ENCODE peak calls at places on chromosomes 4 and X, in four cellular contexts. P, F, Y and V are unnamed samples. For H3K9me3, the result is how much of the 10 kb centered on the place peaks cover.

GRCh38 chrX:12138366-12139313 is at the start of gene FRMPD4:
- DNase-seq in P (peak), F (peak), Y (no peak), V (no peak)

GRCh38 chr4:129515356-129515755 is 419.4 kb downstream of the C4orf33 start:
- DNase-seq in P (no peak), F (no peak), Y (no peak), V (no peak)

GRCh38 chr4:84814100-84814750 is 152.3 kb downstream of the WDFY3 start:
- DNase-seq in P (peak), F (no peak), Y (no peak), V (no peak)

GRCh38 chrX:125505207-125505606 is 185.5 kb downstream of the TEX13C start:
- DNase-seq in P (no peak), F (no peak), Y (no peak), V (no peak)

GRCh38 chr4:71338846-71339593 is at the start of gene SLC4A4:
- DNase-seq in P (peak), F (no peak), Y (peak), V (no peak)

GRCh38 chrX:130028196-130028595 is 45.8 kb downstream of the BCORL1 start:
- DNase-seq in P (peak), F (peak), Y (peak), V (peak)

GRCh38 chrX:46628406-46629371 is 55.1 kb downstream of the CHST7 start:
- DNase-seq in P (peak), F (no peak), Y (no peak), V (no peak)

GRCh38 chrX:72023071-72023470 is 108.6 kb downstream of the RTL5 start:
- DNase-seq in P (no peak), F (no peak), Y (no peak), V (no peak)

GRCh38 chrX:130118396-130118795 is 8.1 kb upstream of the ELF4 start:
- DNase-seq in P (peak), F (no peak), Y (no peak), V (no peak)

GRCh38 chr4:139819082-139819481 is 153.5 kb downstream of the MGST2 start:
- DNase-seq in P (no peak), F (no peak), Y (no peak), V (no peak)

GRCh38 chr4:74793757-74794340 is 474 bp downstream of the BTC start:
- DNase-seq in P (peak), F (peak), Y (peak), V (no peak)

GRCh38 chrX:9770319-9770718 is 4.7 kb upstream of the GPR143 start:
- DNase-seq in P (no peak), F (peak), Y (no peak), V (no peak)

GRCh38 chrX:119735467-119735866 is 22.9 kb upstream of the SOWAHD start:
- DNase-seq in P (no peak), F (no peak), Y (no peak), V (no peak)

GRCh38 chr4:64584981-64585557 is 175.8 kb upstream of the TECRL start:
- DNase-seq in P (peak), F (peak), Y (peak), V (no peak)

GRCh38 chrX:150610446-150610845 is 42.0 kb downstream of the MTM1 start:
- DNase-seq in P (no peak), F (no peak), Y (no peak), V (no peak)

GRCh38 chr4:167956676-167957075 is 135.7 kb upstream of the ANXA10 start:
- DNase-seq in P (peak), F (no peak), Y (no peak), V (no peak)

GRCh38 chr4:124499266-124499665 is 213.3 kb downstream of the ANKRD50 start:
- DNase-seq in P (no peak), F (no peak), Y (no peak), V (no peak)

GRCh38 chr4:148998719-148999118 is 556.5 kb upstream of the NR3C2 start:
- DNase-seq in P (peak), F (peak), Y (no peak), V (no peak)

GRCh38 chrX:87299563-87300160 is 217.9 kb upstream of the KLHL4 start:
- DNase-seq in P (peak), F (no peak), Y (peak), V (no peak)

GRCh38 chrX:13540602-13541001 is 28.8 kb upstream of the EGFL6 start:
- DNase-seq in P (peak), F (no peak), Y (no peak), V (no peak)

GRCh38 chrX:72430405-72430968 is 124.8 kb upstream of the CITED1 start:
- DNase-seq in P (no peak), F (no peak), Y (no peak), V (no peak)

GRCh38 chr4:62455871-62456270 is 1255.7 kb downstream of the ADGRL3 start:
- DNase-seq in P (no peak), F (no peak), Y (no peak), V (no peak)

GRCh38 chr4:42436950-42437349 is 39.7 kb downstream of the SHISA3 start:
- DNase-seq in P (no peak), F (no peak), Y (no peak), V (no peak)

GRCh38 chr4:31370866-31371465 is 650.8 kb downstream of the PCDH7 start:
- DNase-seq in P (peak), F (no peak), Y (peak), V (no peak)

GRCh38 chr4:16627999-16628398 is 270.4 kb downstream of the LDB2 start:
- DNase-seq in P (peak), F (no peak), Y (no peak), V (no peak)

GRCh38 chr4:25875281-25875745 is 12.5 kb upstream of the SEL1L3 start:
- DNase-seq in P (no peak), F (no peak), Y (no peak), V (no peak)

GRCh38 chr4:138088449-138089208 is 153.5 kb downstream of the SLC7A11 start:
- DNase-seq in P (no peak), F (no peak), Y (no peak), V (no peak)

GRCh38 chrX:119391279-119391678 is 7.9 kb upstream of the SLC25A43 start:
- DNase-seq in P (peak), F (no peak), Y (peak), V (no peak)

GRCh38 chr4:14308229-14308651 is 680.7 kb upstream of the BOD1L1 start:
- DNase-seq in P (no peak), F (no peak), Y (no peak), V (no peak)

GRCh38 chr4:14317351-14317750 is 684.9 kb upstream of the CPEB2 start:
- DNase-seq in P (no peak), F (no peak), Y (no peak), V (no peak)

GRCh38 chr4:14315129-14315528 is 687.2 kb upstream of the CPEB2 start:
- DNase-seq in P (no peak), F (no peak), Y (no peak), V (no peak)

GRCh38 chr4:14309429-14309828 is 681.9 kb upstream of the BOD1L1 start:
- DNase-seq in P (no peak), F (no peak), Y (no peak), V (no peak)

GRCh38 chr4:14313757-14314156 is 686.2 kb upstream of the BOD1L1 start:
- DNase-seq in P (no peak), F (no peak), Y (no peak), V (no peak)
- H3K9me3 ChIP-seq in P (under half), F (under half), Y (under half), V (under half)

DNA sequence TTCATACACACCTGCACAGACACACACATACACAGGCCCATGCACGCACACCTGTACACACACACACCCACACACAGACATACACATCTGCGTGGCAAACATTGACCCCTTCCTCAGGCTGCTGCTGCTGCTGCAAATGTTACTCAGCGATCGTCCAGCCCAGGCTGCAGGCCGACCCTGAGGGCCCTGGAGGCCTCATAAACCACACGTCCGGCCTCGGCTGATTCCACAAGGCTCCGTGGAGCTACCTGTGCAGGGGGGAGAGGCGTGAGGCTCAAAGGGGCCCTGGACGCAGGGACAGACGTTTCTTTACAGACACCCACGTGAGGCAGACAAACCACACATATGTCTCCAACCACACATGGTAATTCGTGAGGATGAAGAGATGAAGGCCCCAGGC is 53.9 kb upstream of the PPP2R3B start:
- DNase-seq in P (no peak), F (no peak), Y (no peak), V (no peak)
- H3K9me3 ChIP-seq in P (under half), F (under half), Y (under half), V (under half)

GRCh38 chrX:101362116-101362515 is 13.6 kb upstream of the TIMM8A start:
- DNase-seq in P (no peak), F (no peak), Y (no peak), V (no peak)
- H3K9me3 ChIP-seq in P (under half), F (under half), Y (under half), V (under half)

GRCh38 chr4:14695411-14695810 is 306.9 kb upstream of the CPEB2 start:
- DNase-seq in P (no peak), F (no peak), Y (no peak), V (no peak)
- H3K9me3 ChIP-seq in P (under half), F (under half), Y (under half), V (under half)

GRCh38 chrX:67614414-67614813 is 70.6 kb downstream of the AR start:
- DNase-seq in P (peak), F (no peak), Y (no peak), V (no peak)
- H3K9me3 ChIP-seq in P (under half), F (under half), Y (under half), V (under half)

GRCh38 chrX:67338262-67338661 is 205.6 kb upstream of the AR start:
- DNase-seq in P (no peak), F (no peak), Y (no peak), V (no peak)

GRCh38 chrX:67328496-67328895 is 215.3 kb upstream of the AR start:
- DNase-seq in P (no peak), F (no peak), Y (no peak), V (no peak)

GRCh38 chrX:67334323-67334722 is 209.5 kb upstream of the AR start:
- DNase-seq in P (no peak), F (no peak), Y (no peak), V (no peak)
- H3K9me3 ChIP-seq in P (under half), F (under half), Y (under half), V (under half)

DNA sequence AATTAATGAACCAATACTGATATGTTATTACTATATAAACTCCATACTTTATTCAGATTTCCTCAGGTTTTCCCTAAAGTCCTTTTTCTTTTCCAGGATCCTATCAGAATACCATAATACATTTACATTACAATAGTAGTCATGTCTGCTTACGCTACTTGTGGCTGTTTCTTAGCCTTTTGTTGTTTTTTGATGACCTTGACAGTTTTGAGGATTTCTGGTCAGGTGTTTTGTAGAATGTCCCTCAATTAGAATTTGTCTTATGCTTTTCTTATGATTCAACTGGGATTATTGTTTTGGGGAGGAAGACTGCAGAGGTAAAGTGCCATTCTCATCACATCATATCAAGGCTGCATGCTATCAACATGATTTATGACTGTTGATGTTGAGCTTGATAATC is 9.1 kb downstream of the SOX3 start:
- DNase-seq in P (no peak), F (no peak), Y (no peak), V (no peak)
- H3K9me3 ChIP-seq in P (under half), F (under half), Y (under half), V (under half)

DNA sequence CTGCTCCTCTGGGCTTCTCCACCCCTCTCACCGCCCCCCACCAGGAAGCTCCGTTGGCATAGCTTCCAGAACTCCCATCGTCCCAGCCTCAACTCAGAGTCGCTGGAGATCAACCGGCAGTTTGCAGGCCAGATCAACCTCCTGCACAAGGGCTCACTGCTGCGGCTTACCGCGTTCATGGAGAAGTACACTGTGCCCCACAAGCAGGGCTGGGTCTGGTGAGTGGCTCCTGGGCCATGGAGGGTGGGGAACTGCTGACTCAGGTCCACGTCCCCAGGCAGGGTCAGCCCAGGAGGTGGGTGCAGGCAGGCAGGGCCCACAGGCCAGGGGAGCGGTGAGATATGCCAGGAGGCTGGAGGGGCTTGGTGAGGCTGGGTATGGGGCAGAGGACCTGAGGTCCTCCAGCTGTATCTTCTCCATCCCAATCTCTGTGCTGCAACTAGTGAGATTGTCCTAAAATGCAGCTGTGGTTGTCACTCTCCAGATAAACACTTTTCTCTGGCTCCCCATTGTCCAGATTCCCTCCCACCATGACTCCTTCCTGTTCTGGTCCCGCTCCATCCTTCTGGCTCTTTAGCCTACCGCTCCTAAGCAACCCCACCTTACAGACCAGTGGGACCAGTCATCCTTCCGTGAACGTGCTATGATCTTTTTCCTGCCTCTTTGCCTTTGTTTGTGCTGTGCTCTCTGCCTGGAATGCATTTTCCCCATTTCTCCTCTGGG is 71.9 kb downstream of the STARD8 start:
- DNase-seq in P (no peak), F (no peak), Y (no peak), V (no peak)
- H3K9me3 ChIP-seq in P (under half), F (under half), Y (under half), V (under half)

GRCh38 chr4:4821577-4821976 is 37.9 kb upstream of the MSX1 start:
- DNase-seq in P (no peak), F (no peak), Y (no peak), V (no peak)
- H3K9me3 ChIP-seq in P (under half), F (under half), Y (under half), V (under half)